ENCODE peak calls at places on chromosomes 3 and 15, in four cellular contexts. K, C, E and V are unnamed samples.

GRCh38 chr3:52670621-52671521 is 14.8 kb downstream of the PBRM1 start:
- DNase-seq in K (peak), C (no peak), E (peak), V (peak)

GRCh38 chr3:15427981-15428380 is 583 bp downstream of the EAF1 start:
- DNase-seq in K (no peak), C (no peak), E (no peak), V (no peak)

GRCh38 chr3:169618894-169619792 is 44.4 kb downstream of the MECOM start:
- DNase-seq in K (no peak), C (no peak), E (no peak), V (no peak)

GRCh38 chr3:158718490-158719170 is 13.6 kb downstream of the RARRES1 start:
- DNase-seq in K (peak), C (no peak), E (peak), V (peak)

GRCh38 chr3:71504250-71505036 is 79.1 kb downstream of the FOXP1 start:
- DNase-seq in K (peak), C (no peak), E (peak), V (peak)

GRCh38 chr15:47620960-47621681 is 96.2 kb upstream of the SEMA6D start:
- DNase-seq in K (no peak), C (peak), E (peak), V (peak)

GRCh38 chr3:73004316-73004715 is 7.7 kb downstream of the PPP4R2 start:
- DNase-seq in K (no peak), C (no peak), E (no peak), V (no peak)

GRCh38 chr3:49705390-49705960 is 14.0 kb downstream of the AMIGO3 start:
- DNase-seq in K (no peak), C (no peak), E (no peak), V (no peak)

GRCh38 chr3:190217081-190217480 is 96.4 kb upstream of the P3H2 start:
- DNase-seq in K (no peak), C (no peak), E (peak), V (peak)

GRCh38 chr3:152738656-152739055 is 96.3 kb upstream of the P2RY1 start:
- DNase-seq in K (peak), C (no peak), E (peak), V (no peak)

DNA sequence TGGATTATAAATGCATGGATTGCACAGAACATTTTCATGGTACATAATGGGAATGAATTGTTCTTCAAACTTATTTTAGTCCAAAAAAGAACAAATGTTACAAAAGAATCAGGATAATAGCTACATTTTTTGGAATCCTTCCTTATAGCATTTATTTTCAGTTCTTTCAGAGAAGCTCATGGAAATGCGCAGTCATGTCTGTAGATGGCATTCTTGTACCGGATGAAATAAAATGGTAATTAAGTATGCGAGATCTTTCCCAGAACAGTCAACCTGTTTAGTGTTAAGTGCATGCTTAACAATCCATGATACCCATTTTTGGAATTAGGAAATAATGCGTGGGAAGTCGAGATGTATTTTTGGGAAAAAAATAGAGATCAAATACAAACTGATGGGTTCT is 38.2 kb upstream of the GOLGA8B start:
- DNase-seq in K (no peak), C (no peak), E (peak), V (peak)
- TF ChIP-seq CTCF in K (peak), C (peak), E (peak), V (peak)

GRCh38 chr3:142861926-142862325 is 27.0 kb downstream of the PCOLCE2 start:
- DNase-seq in K (no peak), C (no peak), E (no peak), V (no peak)

GRCh38 chr3:142853270-142854163 is 35.4 kb downstream of the PCOLCE2 start:
- DNase-seq in K (peak), C (no peak), E (peak), V (peak)

GRCh38 chr3:142852009-142852408 is 36.9 kb downstream of the PCOLCE2 start:
- DNase-seq in K (no peak), C (no peak), E (no peak), V (no peak)

GRCh38 chr3:142858043-142858442 is 30.8 kb downstream of the PCOLCE2 start:
- DNase-seq in K (no peak), C (no peak), E (no peak), V (no peak)

DNA sequence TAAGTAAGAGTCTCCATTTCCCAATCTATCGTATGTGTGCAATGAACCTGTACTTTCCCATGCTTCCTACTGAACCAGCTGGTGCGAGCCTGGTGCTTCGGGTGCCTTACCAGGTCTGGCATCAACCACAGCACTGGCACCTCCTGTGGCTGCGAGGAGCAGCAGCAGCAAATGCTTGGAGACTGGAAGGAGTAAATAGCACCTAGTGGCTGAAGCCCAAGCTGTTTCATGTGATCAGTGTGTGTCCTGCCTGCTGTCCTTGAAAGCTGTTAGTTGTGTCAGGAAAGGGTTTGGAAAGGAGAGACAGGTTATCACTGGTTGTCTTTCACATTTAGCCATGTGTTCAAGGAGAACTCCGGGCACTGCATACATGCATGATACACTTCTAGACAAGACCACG is 31.8 kb downstream of the PCOLCE2 start:
- DNase-seq in K (no peak), C (peak), E (no peak), V (no peak)
- TF ChIP-seq CTCF in K (peak), C (peak), E (no peak), V (no peak)

GRCh38 chr3:32391643-32392529 is at the start of gene CMTM7:
- DNase-seq in K (peak), C (no peak), E (peak), V (peak)
- TF ChIP-seq CTCF in K (no peak), C (no peak), E (no peak), V (no peak)

GRCh38 chr3:102841866-102842265 is 407.1 kb downstream of the ZPLD1 start:
- DNase-seq in K (no peak), C (no peak), E (no peak), V (no peak)
- TF ChIP-seq CTCF in K (no peak), C (no peak), E (no peak), V (no peak)

GRCh38 chr3:195239121-195239520 is 31.8 kb downstream of the XXYLT1 start:
- DNase-seq in K (no peak), C (no peak), E (no peak), V (no peak)
- TF ChIP-seq CTCF in K (no peak), C (no peak), E (no peak), V (peak)

GRCh38 chr3:127822836-127823589 is 698 bp upstream of the MGLL start:
- DNase-seq in K (no peak), C (no peak), E (peak), V (no peak)

GRCh38 chr3:127827808-127828207 is 5.5 kb upstream of the MGLL start:
- DNase-seq in K (no peak), C (no peak), E (no peak), V (no peak)

GRCh38 chr3:127824151-127824825 is 2.0 kb upstream of the MGLL start:
- DNase-seq in K (no peak), C (no peak), E (no peak), V (no peak)

GRCh38 chr3:127823590-127823857 is 1.2 kb upstream of the MGLL start:
- DNase-seq in K (no peak), C (no peak), E (no peak), V (no peak)

GRCh38 chr3:127825764-127826163 is 3.4 kb upstream of the MGLL start:
- DNase-seq in K (no peak), C (no peak), E (no peak), V (no peak)
- TF ChIP-seq CTCF in K (no peak), C (no peak), E (no peak), V (peak)

GRCh38 chr15:79592126-79592525 is 160.0 kb downstream of the MINAR1 start:
- DNase-seq in K (no peak), C (no peak), E (no peak), V (no peak)

GRCh38 chr15:79598639-79599038 is 166.5 kb downstream of the MINAR1 start:
- DNase-seq in K (no peak), C (peak), E (no peak), V (no peak)

GRCh38 chr15:79595271-79595670 is 163.1 kb downstream of the MINAR1 start:
- DNase-seq in K (no peak), C (no peak), E (no peak), V (no peak)

GRCh38 chr15:79595995-79596622 is 164.0 kb downstream of the MINAR1 start:
- DNase-seq in K (peak), C (peak), E (peak), V (peak)

GRCh38 chr15:79593119-79593869 is 161.2 kb downstream of the MINAR1 start:
- DNase-seq in K (no peak), C (no peak), E (peak), V (peak)
- TF ChIP-seq CTCF in K (peak), C (peak), E (peak), V (peak)

GRCh38 chr3:141316851-141317250 is 51.5 kb upstream of the ZBTB38 start:
- DNase-seq in K (no peak), C (no peak), E (no peak), V (no peak)
- TF ChIP-seq CTCF in K (no peak), C (no peak), E (no peak), V (no peak)